ENCODE peak calls at places on chromosome 18, in eight cellular contexts. Y is fibroblast of the aortic adventitia, F is coronary artery, P is neuronal stem cell, T is lower lobe of right lung, G is sigmoid colon, O is OCI-LY7, L is K562. X is an unnamed sample.

GRCh38 chr18:79484661-79485621 is 89.2 kb downstream of the NFATC1 start:
- DNase-seq in Y (peak), F (no peak), P (peak), T (peak), G (peak), O (no peak), L (no peak), X (peak)

GRCh38 chr18:43113220-43113895 is 2.1 kb downstream of the RIT2 start:
- DNase-seq in Y (no peak), F (no peak), P (no peak), T (no peak), G (no peak), O (no peak), L (no peak), X (no peak)

GRCh38 chr18:68701353-68701752 is 13.6 kb downstream of the TMX3 start:
- DNase-seq in Y (no peak), F (no peak), P (no peak), T (no peak), G (no peak), O (no peak), L (no peak), X (no peak)

GRCh38 chr18:12944724-12945123 is 3.1 kb upstream of the SEH1L start:
- DNase-seq in Y (peak), F (peak), P (no peak), T (no peak), G (no peak), O (peak), L (no peak), X (peak)

GRCh38 chr18:22191986-22192385 is 22.6 kb downstream of the GATA6 start:
- DNase-seq in Y (peak), F (no peak), P (no peak), T (no peak), G (no peak), O (no peak), L (no peak), X (no peak)

GRCh38 chr18:67132919-67133318 is 383.6 kb downstream of the DSEL start:
- DNase-seq in Y (no peak), F (no peak), P (no peak), T (no peak), G (no peak), O (no peak), L (no peak), X (no peak)

GRCh38 chr18:76488190-76488589 is 6.9 kb downstream of the ZNF516 start:
- DNase-seq in Y (peak), F (no peak), P (no peak), T (no peak), G (no peak), O (no peak), L (no peak), X (no peak)

GRCh38 chr18:77129150-77129551 is 3.4 kb downstream of the MBP start:
- DNase-seq in Y (peak), F (no peak), P (no peak), T (no peak), G (peak), O (no peak), L (no peak), X (no peak)

GRCh38 chr18:34467059-34467458 is 242.3 kb upstream of the NOL4 start:
- DNase-seq in Y (no peak), F (no peak), P (no peak), T (no peak), G (no peak), O (no peak), L (no peak), X (no peak)

GRCh38 chr18:10166164-10166807 is 252.5 kb downstream of the VAPA start:
- DNase-seq in Y (no peak), F (no peak), P (no peak), T (no peak), G (no peak), O (no peak), L (no peak), X (no peak)

DNA sequence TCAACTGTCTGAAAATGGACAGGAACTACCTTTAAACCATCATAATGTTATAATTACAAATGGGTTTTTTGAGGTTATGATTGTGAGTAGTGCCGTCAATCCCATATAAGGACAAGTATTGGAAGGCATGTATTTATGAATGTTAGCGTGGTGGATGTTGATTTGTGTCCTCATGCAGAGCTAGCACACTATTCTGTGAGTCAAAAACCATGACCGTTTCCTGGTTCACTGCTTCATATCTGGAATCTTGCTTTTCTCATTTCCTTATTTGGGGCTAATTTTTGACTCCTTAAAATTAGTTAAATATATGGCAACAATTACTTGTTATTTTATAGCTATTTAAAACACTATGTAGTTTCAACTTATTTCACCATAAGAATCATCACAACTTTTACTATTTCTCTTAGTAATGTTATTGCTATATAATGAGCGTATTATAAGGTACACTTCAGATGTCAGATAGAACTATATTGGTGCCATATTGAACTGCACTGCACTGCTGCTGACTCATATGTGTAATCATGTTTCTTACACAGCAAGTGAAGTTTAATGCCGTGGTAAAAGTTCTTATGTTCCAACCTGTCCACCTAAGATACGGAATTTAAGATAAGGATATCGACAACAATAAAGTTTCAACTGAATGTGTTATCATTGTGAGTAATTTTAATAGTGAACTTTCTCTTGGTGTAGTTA is 192.8 kb downstream of the PTGR3 start:
- DNase-seq in Y (no peak), F (no peak), P (no peak), T (no peak), G (no peak), O (no peak), L (no peak), X (no peak)
- H3K4me3 ChIP-seq in Y (no peak), F (no peak), P (no peak), T (no peak), G (no peak), O (no peak), L (no peak), X (no peak)

GRCh38 chr18:30093376-30093775 is 949.2 kb downstream of the DSC3 start:
- DNase-seq in Y (no peak), F (no peak), P (no peak), T (no peak), G (no peak), O (no peak), L (no peak), X (no peak)

DNA sequence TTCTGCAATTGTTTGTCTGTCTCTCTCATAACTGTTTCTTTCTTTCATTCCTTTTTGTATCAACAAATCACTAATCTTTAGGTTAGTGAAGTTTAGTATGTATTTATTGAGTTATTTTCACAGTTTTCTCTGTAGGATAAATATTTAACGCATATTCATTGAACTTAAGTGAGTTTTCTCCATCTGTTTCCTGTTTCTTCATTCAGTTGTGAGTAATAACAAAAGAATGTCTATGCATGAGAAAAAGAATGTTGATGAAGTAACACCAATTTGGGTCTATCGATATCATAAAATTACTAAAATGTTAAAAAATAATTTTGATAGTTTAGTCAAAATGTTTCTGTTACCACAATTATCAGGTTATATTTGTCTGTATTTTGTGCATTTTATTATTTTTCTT is 948.0 kb downstream of the DSC3 start:
- DNase-seq in Y (peak), F (no peak), P (no peak), T (no peak), G (no peak), O (no peak), L (no peak), X (no peak)
- H3K4me3 ChIP-seq in Y (no peak), F (no peak), P (no peak), T (no peak), G (no peak), O (no peak), L (no peak), X (no peak)

GRCh38 chr18:69999671-70000070 is 52.0 kb upstream of the CD226 start:
- DNase-seq in Y (no peak), F (no peak), P (no peak), T (no peak), G (no peak), O (no peak), L (no peak), X (no peak)

GRCh38 chr18:70004698-70005097 is 57.0 kb upstream of the CD226 start:
- DNase-seq in Y (peak), F (no peak), P (no peak), T (no peak), G (no peak), O (no peak), L (no peak), X (no peak)

DNA sequence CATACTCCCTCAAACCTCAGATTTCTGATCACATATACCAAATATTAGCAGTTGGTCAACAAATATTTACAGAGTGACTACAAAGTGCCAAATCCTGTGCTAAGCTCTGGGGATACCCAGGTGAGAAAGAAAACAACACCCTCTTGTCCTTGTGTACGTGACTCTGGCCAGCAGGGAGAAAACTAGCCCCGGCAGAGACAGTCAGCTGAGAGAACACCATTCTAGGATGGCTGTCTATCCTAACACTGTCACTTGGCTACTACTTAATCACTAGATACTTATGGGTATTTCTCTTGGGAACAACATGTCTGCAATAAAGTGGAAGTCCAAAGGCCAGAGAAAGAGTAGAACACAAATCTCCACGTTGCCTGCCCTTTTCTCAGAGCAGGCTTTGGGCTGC is 57.9 kb upstream of the CD226 start:
- DNase-seq in Y (peak), F (no peak), P (no peak), T (no peak), G (no peak), O (no peak), L (no peak), X (no peak)
- H3K4me3 ChIP-seq in Y (peak), F (peak), P (no peak), T (no peak), G (no peak), O (no peak), L (no peak), X (no peak)

DNA sequence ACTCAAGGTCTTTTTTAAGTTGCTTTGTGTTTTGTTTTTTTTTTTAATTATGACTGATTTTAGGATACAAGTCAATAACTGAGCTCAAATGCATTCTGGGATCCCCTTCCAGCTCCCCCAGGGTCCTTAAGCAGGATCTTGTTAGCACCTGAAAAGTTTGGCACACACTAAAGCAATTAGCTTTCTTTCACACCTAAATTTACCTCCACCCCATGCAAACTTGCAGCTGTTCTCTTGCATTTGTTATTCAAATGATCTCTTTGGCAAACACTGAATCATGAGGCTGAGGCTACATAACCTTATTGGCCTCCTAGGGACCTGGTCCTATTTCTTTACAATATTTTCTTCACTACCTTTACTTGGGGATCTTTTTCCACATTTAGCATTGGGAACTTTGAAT is 2026.0 kb upstream of the CELF4 start:
- DNase-seq in Y (no peak), F (no peak), P (no peak), T (no peak), G (no peak), O (no peak), L (no peak), X (no peak)
- H3K4me3 ChIP-seq in Y (no peak), F (no peak), P (no peak), T (no peak), G (no peak), O (no peak), L (no peak), X (no peak)

GRCh38 chr18:62751977-62752376 is 36.6 kb downstream of the PHLPP1 start:
- DNase-seq in Y (no peak), F (no peak), P (no peak), T (no peak), G (no peak), O (no peak), L (no peak), X (no peak)
- H3K4me3 ChIP-seq in Y (no peak), F (no peak), P (no peak), T (no peak), G (no peak), O (no peak), L (no peak), X (no peak)

X was measured in right lobe of liver.